ENCODE peak calls at places on chromosomes 2 and 18, in nine cellular contexts. G is pancreas, R is HCT116, X is GM12878, H is lower lobe of right lung, T is heart left ventricle, S is left lung, Q is body of pancreas, I is A549. W is an unnamed sample.

GRCh38 chr2:118185210-118186109 is 97.2 kb downstream of the INSIG2 start:
- ATAC-seq in Q (peak; percentile 86), T (peak; percentile 87), X (peak; percentile 94), H (peak; percentile 91), I (peak; percentile 87), R (peak; percentile 86), G (peak; percentile 94), S (peak; percentile 94), W (peak; percentile 66)

GRCh38 chr2:51420521-51420920 is 388.6 kb upstream of the NRXN1 start:
- ATAC-seq in S (no peak), H (no peak), R (no peak), I (no peak), X (no peak), T (no peak), Q (no peak), G (no peak), W (no peak)

GRCh38 chr2:3805120-3805519 is 101.7 kb downstream of the DCDC2C start:
- ATAC-seq in T (no peak), H (no peak), Q (no peak), G (no peak), S (no peak), I (peak; percentile 93), X (peak; percentile 47), R (peak; percentile 96), W (no peak)

GRCh38 chr2:154402138-154402714 is 296.3 kb upstream of the KCNJ3 start:
- ATAC-seq in X (peak; percentile 77), Q (peak; percentile 38), I (peak; percentile 87), H (no peak), T (no peak), S (peak; percentile 64), G (peak; percentile 53), R (peak; percentile 67), W (no peak)

GRCh38 chr2:174023591-174024523 is 58.7 kb upstream of the SP3 start:
- ATAC-seq in Q (peak; percentile 38), T (peak; percentile 64), R (peak; percentile 49), S (peak; percentile 69), G (peak; percentile 70), X (peak; percentile 72), I (peak; percentile 56), H (peak; percentile 68), W (peak; percentile 70)

GRCh38 chr2:40457846-40458245 is 6.0 kb upstream of the SLC8A1 start:
- ATAC-seq in S (peak; percentile 44), Q (no peak), X (no peak), T (peak; percentile 17), I (no peak), R (no peak), G (no peak), H (no peak), W (no peak)

GRCh38 chr18:8301427-8302172 is 307.6 kb upstream of the RAB12 start:
- ATAC-seq in R (peak; percentile 40), I (no peak), Q (peak; percentile 63), G (peak; percentile 52), H (peak; percentile 19), X (no peak), S (no peak), T (peak; percentile 28), W (no peak)

GRCh38 chr18:55795101-55795669 is 207.2 kb upstream of the TCF4 start:
- ATAC-seq in T (peak; percentile 16), R (no peak), X (no peak), S (no peak), G (no peak), Q (no peak), H (no peak), I (no peak), W (no peak)

GRCh38 chr18:58004317-58004716 is 39.7 kb upstream of the NEDD4L start:
- ATAC-seq in X (no peak), T (no peak), Q (no peak), G (no peak), I (peak; percentile 75), S (peak; percentile 35), H (no peak), R (peak; percentile 82), W (no peak)

GRCh38 chr18:49531678-49532153 is 30.1 kb upstream of the LIPG start:
- ATAC-seq in T (no peak), H (no peak), X (peak; percentile 87), I (no peak), G (no peak), R (no peak), Q (no peak), S (no peak), W (no peak)
- H3K27ac ChIP-seq in T (no peak overlapping the region), H (no peak overlapping the region), X (no peak overlapping the region), I (no peak overlapping the region), G (no peak overlapping the region), R (no peak overlapping the region), Q (no peak overlapping the region), S (no peak overlapping the region), W (no peak overlapping the region)

GRCh38 chr2:207593277-207593676 is 31.9 kb downstream of the METTL21A start:
- ATAC-seq in S (no peak), T (no peak), X (no peak), H (no peak), Q (no peak), I (no peak), G (no peak), R (no peak), W (no peak)
- H3K27ac ChIP-seq in S (no peak overlapping the region), T (no peak overlapping the region), X (no peak overlapping the region), H (no peak overlapping the region), Q (no peak overlapping the region), I (no peak overlapping the region), G (no peak overlapping the region), R (no peak overlapping the region), W (no peak overlapping the region)

GRCh38 chr2:86231680-86232372 is 32.6 kb downstream of the MRPL35 start:
- ATAC-seq in I (no peak), R (no peak), H (no peak), Q (no peak), X (no peak), S (no peak), G (no peak), T (no peak), W (no peak)
- H3K27ac ChIP-seq in I (no peak overlapping the region), R (no peak overlapping the region), H (no peak overlapping the region), Q (no peak overlapping the region), X (no peak overlapping the region), S (no peak overlapping the region), G (no peak overlapping the region), T (no peak overlapping the region), W (no peak overlapping the region)

GRCh38 chr18:47729356-47729755 is 201.1 kb downstream of the SMAD2 start:
- ATAC-seq in G (no peak), H (no peak), X (no peak), I (no peak), T (no peak), Q (no peak), S (no peak), R (no peak), W (no peak)

GRCh38 chr18:47720741-47721140 is 209.7 kb downstream of the SMAD2 start:
- ATAC-seq in X (no peak), T (no peak), G (no peak), S (no peak), R (no peak), Q (no peak), I (no peak), H (no peak), W (no peak)

GRCh38 chr18:47724186-47724975 is 206.1 kb downstream of the SMAD2 start:
- ATAC-seq in T (no peak), Q (no peak), H (no peak), R (no peak), G (no peak), X (no peak), I (no peak), S (no peak), W (no peak)

GRCh38 chr18:47721876-47722275 is 208.6 kb downstream of the SMAD2 start:
- ATAC-seq in S (no peak), I (no peak), G (no peak), Q (no peak), T (no peak), X (no peak), R (no peak), H (no peak), W (no peak)

DNA sequence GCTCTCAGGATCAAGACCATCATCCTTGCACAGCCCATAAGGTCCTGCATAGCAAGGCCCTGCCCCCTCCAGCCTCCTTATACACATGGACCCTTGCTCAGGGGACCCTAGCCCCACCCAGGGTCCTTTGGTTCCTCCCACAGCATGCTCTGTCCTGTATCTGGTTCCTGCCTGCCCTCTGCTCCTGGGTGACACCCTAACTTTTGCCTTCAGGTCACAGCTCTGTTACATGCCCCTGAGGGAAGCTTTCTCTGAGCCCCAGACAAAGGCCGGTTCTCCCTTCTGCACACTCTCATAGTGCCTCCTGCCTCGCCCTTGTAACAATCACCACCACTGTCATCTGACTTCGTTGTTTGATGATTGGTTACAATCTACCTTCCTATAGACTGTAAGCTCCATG is 204.8 kb downstream of the SMAD2 start:
- ATAC-seq in S (no peak), Q (no peak), I (no peak), G (no peak), R (no peak), H (no peak), X (no peak), T (no peak), W (no peak)
- H3K27ac ChIP-seq in S (no peak overlapping the region), Q (no peak overlapping the region), I (no peak overlapping the region), G (no peak overlapping the region), R (no peak overlapping the region), H (no peak overlapping the region), X (no peak overlapping the region), T (no peak overlapping the region), W (no peak overlapping the region)

GRCh38 chr2:25991965-25992364 is 9.7 kb upstream of the KIF3C start:
- ATAC-seq in T (peak; percentile 22), Q (peak; percentile 19), H (peak; percentile 18), G (peak; percentile 64), X (peak; percentile 50), I (peak; percentile 71), S (peak; percentile 14), R (peak; percentile 39), W (no peak)
- H3K27ac ChIP-seq in T (no peak overlapping the region), Q (no peak overlapping the region), H (no peak overlapping the region), G (no peak overlapping the region), X (no peak overlapping the region), I (peak overlapping the region; percentile 80), S (no peak overlapping the region), R (no peak overlapping the region), W (no peak overlapping the region)